ENCODE peak calls at places on chromosomes 6 and 20, in eight cellular contexts. One of them, this sample, is unnamed.

GRCh38 chr20:59646487-59646886 is 42.1 kb downstream of the PHACTR3 start:
- DNase-seq in RCC 7860: no peak
- DNase-seq in T-helper 17 cell: no peak
- DNase-seq in B cell: no peak
- DNase-seq in AG04450: no peak
- DNase-seq in HTR-8/SVneo: no peak
- DNase-seq in A549: no peak
- DNase-seq in adipocyte: no peak
- DNase-seq in this sample: no peak

GRCh38 chr6:84752118-84752850 is 12.1 kb downstream of the TBX18 start:
- DNase-seq in adipocyte: no peak
- DNase-seq in A549: peak; percentile 28
- DNase-seq in T-helper 17 cell: no peak
- DNase-seq in AG04450: no peak
- DNase-seq in RCC 7860: no peak
- DNase-seq in HTR-8/SVneo: no peak
- DNase-seq in B cell: no peak
- DNase-seq in this sample: no peak

GRCh38 chr6:89963391-89963790 is 69.1 kb downstream of the GJA10 start:
- DNase-seq in A549: no peak
- DNase-seq in RCC 7860: no peak
- DNase-seq in B cell: no peak
- DNase-seq in T-helper 17 cell: no peak
- DNase-seq in AG04450: no peak
- DNase-seq in HTR-8/SVneo: no peak
- DNase-seq in adipocyte: no peak
- DNase-seq in this sample: no peak

GRCh38 chr20:39944861-39945260 is 744.2 kb downstream of the MAFB start:
- DNase-seq in T-helper 17 cell: no peak
- DNase-seq in B cell: no peak
- DNase-seq in HTR-8/SVneo: no peak
- DNase-seq in A549: no peak
- DNase-seq in adipocyte: no peak
- DNase-seq in RCC 7860: no peak
- DNase-seq in AG04450: no peak
- DNase-seq in this sample: no peak

GRCh38 chr6:56445818-56446217 is 196.9 kb downstream of the DST start:
- DNase-seq in adipocyte: no peak
- DNase-seq in RCC 7860: no peak
- DNase-seq in A549: no peak
- DNase-seq in T-helper 17 cell: no peak
- DNase-seq in HTR-8/SVneo: no peak
- DNase-seq in B cell: no peak
- DNase-seq in AG04450: no peak
- DNase-seq in this sample: no peak

GRCh38 chr20:63771046-63771707 is 31.6 kb downstream of the SLC2A4RG start:
- DNase-seq in HTR-8/SVneo: no peak
- DNase-seq in adipocyte: no peak
- DNase-seq in RCC 7860: no peak
- DNase-seq in B cell: peak; percentile 46
- DNase-seq in A549: no peak
- DNase-seq in T-helper 17 cell: no peak
- DNase-seq in AG04450: no peak
- DNase-seq in this sample: no peak

GRCh38 chr6:158870418-158870957 is 51.3 kb upstream of the EZR start:
- DNase-seq in HTR-8/SVneo: no peak
- DNase-seq in A549: no peak
- DNase-seq in T-helper 17 cell: no peak
- DNase-seq in B cell: no peak
- DNase-seq in RCC 7860: no peak
- DNase-seq in adipocyte: no peak
- DNase-seq in AG04450: no peak
- DNase-seq in this sample: no peak

GRCh38 chr6:129965096-129965495 is 53.3 kb upstream of the L3MBTL3 start:
- DNase-seq in B cell: no peak
- DNase-seq in adipocyte: no peak
- DNase-seq in AG04450: no peak
- DNase-seq in A549: no peak
- DNase-seq in T-helper 17 cell: no peak
- DNase-seq in RCC 7860: no peak
- DNase-seq in HTR-8/SVneo: no peak
- DNase-seq in this sample: no peak

GRCh38 chr6:109397020-109397419 is 14.8 kb upstream of the CD164 start:
- DNase-seq in AG04450: no peak
- DNase-seq in A549: peak; percentile 11
- DNase-seq in adipocyte: peak; percentile 24
- DNase-seq in T-helper 17 cell: no peak
- DNase-seq in HTR-8/SVneo: no peak
- DNase-seq in B cell: no peak
- DNase-seq in RCC 7860: no peak
- DNase-seq in this sample: no peak

GRCh38 chr6:169689247-169689646 is 12.6 kb downstream of the WDR27 start:
- DNase-seq in adipocyte: no peak
- DNase-seq in B cell: no peak
- DNase-seq in T-helper 17 cell: no peak
- DNase-seq in HTR-8/SVneo: peak; percentile 15
- DNase-seq in RCC 7860: peak; percentile 77
- DNase-seq in AG04450: peak; percentile 29
- DNase-seq in A549: no peak
- DNase-seq in this sample: no peak

GRCh38 chr20:33328738-33329137 is 45.7 kb downstream of the BPIFB1 start:
- DNase-seq in B cell: no peak
- DNase-seq in RCC 7860: no peak
- DNase-seq in A549: no peak
- DNase-seq in adipocyte: no peak
- DNase-seq in HTR-8/SVneo: no peak
- DNase-seq in T-helper 17 cell: no peak
- DNase-seq in AG04450: no peak
- DNase-seq in this sample: no peak

GRCh38 chr6:52840763-52841585 is at the start of gene GSTA5:
- DNase-seq in A549: no peak
- DNase-seq in B cell: no peak
- DNase-seq in T-helper 17 cell: no peak
- DNase-seq in RCC 7860: peak; percentile 5
- DNase-seq in AG04450: no peak
- DNase-seq in HTR-8/SVneo: no peak
- DNase-seq in adipocyte: no peak
- DNase-seq in this sample: no peak

GRCh38 chr6:109082178-109082577 is 12.5 kb downstream of the SESN1 start:
- DNase-seq in T-helper 17 cell: no peak
- DNase-seq in AG04450: no peak
- DNase-seq in RCC 7860: no peak
- DNase-seq in adipocyte: no peak
- DNase-seq in HTR-8/SVneo: no peak
- DNase-seq in B cell: no peak
- DNase-seq in A549: no peak
- DNase-seq in this sample: no peak

GRCh38 chr20:22578221-22579118 is 5.9 kb downstream of the FOXA2 start:
- DNase-seq in T-helper 17 cell: no peak
- DNase-seq in AG04450: no peak
- DNase-seq in A549: peak; percentile 41
- DNase-seq in RCC 7860: no peak
- DNase-seq in HTR-8/SVneo: no peak
- DNase-seq in B cell: no peak
- DNase-seq in adipocyte: no peak
- DNase-seq in this sample: no peak

GRCh38 chr20:1569417-1569861 is 11.9 kb upstream of the SIRPD start:
- DNase-seq in RCC 7860: peak; percentile 20
- DNase-seq in HTR-8/SVneo: peak; percentile 75
- DNase-seq in A549: peak; percentile 77
- DNase-seq in B cell: no peak
- DNase-seq in adipocyte: no peak
- DNase-seq in AG04450: no peak
- DNase-seq in T-helper 17 cell: no peak
- DNase-seq in this sample: no peak

GRCh38 chr6:89536230-89536629 is 102.3 kb downstream of the LYRM2 start:
- DNase-seq in adipocyte: no peak
- DNase-seq in A549: no peak
- DNase-seq in B cell: no peak
- DNase-seq in RCC 7860: no peak
- DNase-seq in T-helper 17 cell: no peak
- DNase-seq in HTR-8/SVneo: no peak
- DNase-seq in AG04450: no peak
- DNase-seq in this sample: no peak

GRCh38 chr20:42598586-42598985 is 591.1 kb downstream of the PTPRT start:
- DNase-seq in T-helper 17 cell: no peak
- DNase-seq in AG04450: no peak
- DNase-seq in adipocyte: no peak
- DNase-seq in HTR-8/SVneo: no peak
- DNase-seq in A549: no peak
- DNase-seq in RCC 7860: no peak
- DNase-seq in B cell: no peak
- DNase-seq in this sample: no peak

GRCh38 chr20:2742934-2743559 is 50.5 kb downstream of the EBF4 start:
- DNase-seq in adipocyte: peak; percentile 64
- DNase-seq in T-helper 17 cell: peak; percentile 52
- DNase-seq in AG04450: peak; percentile 15
- DNase-seq in B cell: peak; percentile 81
- DNase-seq in HTR-8/SVneo: peak; percentile 83
- DNase-seq in RCC 7860: peak; percentile 40
- DNase-seq in A549: peak; percentile 71
- DNase-seq in this sample: peak; percentile 84

GRCh38 chr6:18293192-18293904 is 29.0 kb upstream of the DEK start:
- DNase-seq in HTR-8/SVneo: no peak
- DNase-seq in RCC 7860: peak; percentile 39
- DNase-seq in AG04450: no peak
- DNase-seq in B cell: no peak
- DNase-seq in adipocyte: no peak
- DNase-seq in T-helper 17 cell: no peak
- DNase-seq in A549: peak; percentile 37
- DNase-seq in this sample: peak; percentile 17

GRCh38 chr20:38434310-38434741 is 802 bp downstream of the SNHG17 start:
- DNase-seq in HTR-8/SVneo: no peak
- DNase-seq in T-helper 17 cell: no peak
- DNase-seq in RCC 7860: no peak
- DNase-seq in adipocyte: peak; percentile 46
- DNase-seq in AG04450: no peak
- DNase-seq in A549: peak; percentile 24
- DNase-seq in B cell: no peak
- DNase-seq in this sample: no peak

GRCh38 chr6:121651420-121651819 is 216.0 kb downstream of the GJA1 start:
- DNase-seq in RCC 7860: no peak
- DNase-seq in adipocyte: no peak
- DNase-seq in B cell: no peak
- DNase-seq in HTR-8/SVneo: no peak
- DNase-seq in A549: no peak
- DNase-seq in T-helper 17 cell: no peak
- DNase-seq in AG04450: no peak
- DNase-seq in this sample: no peak

GRCh38 chr20:62356143-62356947 is 10.8 kb downstream of the LAMA5 start:
- DNase-seq in A549: peak; percentile 45
- DNase-seq in AG04450: no peak
- DNase-seq in HTR-8/SVneo: no peak
- DNase-seq in adipocyte: no peak
- DNase-seq in B cell: no peak
- DNase-seq in T-helper 17 cell: no peak
- DNase-seq in RCC 7860: no peak
- DNase-seq in this sample: no peak

GRCh38 chr6:74128536-74128935 is 432.5 kb downstream of the CD109 start:
- DNase-seq in adipocyte: peak; percentile 19
- DNase-seq in A549: no peak
- DNase-seq in AG04450: no peak
- DNase-seq in RCC 7860: no peak
- DNase-seq in B cell: no peak
- DNase-seq in HTR-8/SVneo: no peak
- DNase-seq in T-helper 17 cell: no peak
- DNase-seq in this sample: no peak

GRCh38 chr20:32019563-32020463 is 9.6 kb downstream of the CCM2L start:
- DNase-seq in adipocyte: no peak
- DNase-seq in A549: no peak
- DNase-seq in HTR-8/SVneo: no peak
- DNase-seq in B cell: no peak
- DNase-seq in AG04450: no peak
- DNase-seq in RCC 7860: no peak
- DNase-seq in T-helper 17 cell: no peak
- DNase-seq in this sample: no peak

GRCh38 chr20:25361287-25361683 is 29.4 kb downstream of the ABHD12 start:
- DNase-seq in A549: peak; percentile 57
- DNase-seq in RCC 7860: peak; percentile 61
- DNase-seq in HTR-8/SVneo: no peak
- DNase-seq in T-helper 17 cell: no peak
- DNase-seq in AG04450: no peak
- DNase-seq in B cell: no peak
- DNase-seq in adipocyte: no peak
- DNase-seq in this sample: no peak

GRCh38 chr20:47559141-47559540 is 57.5 kb downstream of the NCOA3 start:
- DNase-seq in HTR-8/SVneo: no peak
- DNase-seq in T-helper 17 cell: no peak
- DNase-seq in A549: no peak
- DNase-seq in AG04450: no peak
- DNase-seq in B cell: no peak
- DNase-seq in adipocyte: peak; percentile 19
- DNase-seq in RCC 7860: no peak
- DNase-seq in this sample: no peak

GRCh38 chr20:25294459-25295385 is 46.8 kb downstream of the PYGB start:
- DNase-seq in adipocyte: peak; percentile 70
- DNase-seq in AG04450: no peak
- DNase-seq in HTR-8/SVneo: peak; percentile 76
- DNase-seq in B cell: peak; percentile 89
- DNase-seq in A549: peak; percentile 76
- DNase-seq in RCC 7860: no peak
- DNase-seq in T-helper 17 cell: no peak
- DNase-seq in this sample: peak; percentile 86

GRCh38 chr20:38873050-38873581 is 53.1 kb upstream of the FAM83D start:
- DNase-seq in HTR-8/SVneo: no peak
- DNase-seq in B cell: peak; percentile 70
- DNase-seq in RCC 7860: no peak
- DNase-seq in adipocyte: no peak
- DNase-seq in T-helper 17 cell: no peak
- DNase-seq in AG04450: no peak
- DNase-seq in A549: no peak
- DNase-seq in this sample: no peak

GRCh38 chr6:33028220-33028849 is 18.9 kb upstream of the HLA-DOA start:
- DNase-seq in adipocyte: no peak
- DNase-seq in A549: no peak
- DNase-seq in HTR-8/SVneo: no peak
- DNase-seq in T-helper 17 cell: no peak
- DNase-seq in RCC 7860: no peak
- DNase-seq in B cell: no peak
- DNase-seq in AG04450: no peak
- DNase-seq in this sample: no peak

GRCh38 chr6:31948753-31949413 is 3.0 kb downstream of the CFB start:
- DNase-seq in HTR-8/SVneo: peak; percentile 60
- DNase-seq in AG04450: no peak
- DNase-seq in A549: no peak
- DNase-seq in B cell: no peak
- DNase-seq in adipocyte: no peak
- DNase-seq in RCC 7860: peak; percentile 40
- DNase-seq in T-helper 17 cell: no peak
- DNase-seq in this sample: no peak

GRCh38 chr20:35000922-35001595 is 45.4 kb downstream of the MYH7B start:
- DNase-seq in A549: no peak
- DNase-seq in RCC 7860: no peak
- DNase-seq in B cell: no peak
- DNase-seq in HTR-8/SVneo: no peak
- DNase-seq in adipocyte: no peak
- DNase-seq in AG04450: no peak
- DNase-seq in T-helper 17 cell: no peak
- DNase-seq in this sample: no peak

GRCh38 chr6:129646617-129647016 is 63.4 kb downstream of the ARHGAP18 start:
- DNase-seq in T-helper 17 cell: no peak
- DNase-seq in RCC 7860: no peak
- DNase-seq in A549: no peak
- DNase-seq in HTR-8/SVneo: no peak
- DNase-seq in AG04450: no peak
- DNase-seq in B cell: no peak
- DNase-seq in adipocyte: peak; percentile 66
- DNase-seq in this sample: no peak

GRCh38 chr6:43627008-43627825 is 1.8 kb downstream of the GTPBP2 start:
- DNase-seq in RCC 7860: peak; percentile 95
- DNase-seq in adipocyte: peak; percentile 96
- DNase-seq in AG04450: peak; percentile 96
- DNase-seq in B cell: no peak
- DNase-seq in HTR-8/SVneo: peak; percentile 86
- DNase-seq in A549: peak; percentile 70
- DNase-seq in T-helper 17 cell: no peak
- DNase-seq in this sample: no peak

GRCh38 chr6:7087066-7087465 is 20.7 kb upstream of the RREB1 start:
- DNase-seq in adipocyte: no peak
- DNase-seq in A549: no peak
- DNase-seq in HTR-8/SVneo: no peak
- DNase-seq in B cell: no peak
- DNase-seq in AG04450: no peak
- DNase-seq in T-helper 17 cell: no peak
- DNase-seq in RCC 7860: no peak
- DNase-seq in this sample: peak; percentile 96

This sample was measured in HAP-1.